ENCODE peak calls at places on chromosomes 3 and 15, in nine cellular contexts. A is HL-60, S is COR-L47, E is fibroblast of the aortic adventitia, R is HEK293T, G is WTC11, T is hepatic stellate cell, F is mucosa of descending colon, K is mucosa of gallbladder. P is an unnamed sample.

GRCh38 chr3:37594873-37595783 is 266.6 kb upstream of the CTDSPL start:
- DNase-seq in S (no peak), K (no peak), A (no peak), R (no peak), G (no peak), T (no peak), E (no peak), F (peak; percentile 19), P (no peak)

GRCh38 chr3:156694536-156694935 is 20.1 kb downstream of the TIPARP start:
- DNase-seq in G (no peak), K (no peak), T (no peak), A (no peak), F (no peak), E (no peak), R (no peak), S (no peak), P (no peak)

GRCh38 chr3:161430307-161430706 is 59.0 kb upstream of the SPTSSB start:
- DNase-seq in E (no peak), T (no peak), F (no peak), K (no peak), R (no peak), G (no peak), S (no peak), A (no peak), P (no peak)

GRCh38 chr3:23807161-23808015 is 1.6 kb downstream of the UBE2E1 start:
- DNase-seq in A (peak; percentile 25), T (peak; percentile 54), K (no peak), S (no peak), E (peak; percentile 62), F (peak; percentile 31), G (no peak), R (no peak), P (no peak)

GRCh38 chr3:4575413-4575812 is 82.3 kb downstream of the ITPR1 start:
- DNase-seq in R (no peak), T (no peak), S (no peak), F (no peak), K (no peak), E (peak; percentile 42), A (no peak), G (no peak), P (no peak)

GRCh38 chr3:7667774-7668173 is 806.9 kb downstream of the GRM7 start:
- DNase-seq in G (no peak), E (no peak), S (peak; percentile 58), K (no peak), T (no peak), R (no peak), F (no peak), A (no peak), P (no peak)

GRCh38 chr3:141050576-141050912 is 603 bp upstream of the SPSB4 start:
- DNase-seq in R (no peak), S (no peak), A (no peak), E (no peak), G (peak; percentile 58), T (no peak), F (no peak), K (no peak), P (no peak)

GRCh38 chr3:71930056-71930991 is 145.4 kb upstream of the PROK2 start:
- DNase-seq in K (peak; percentile 14), R (peak; percentile 51), F (no peak), T (peak; percentile 11), G (peak; percentile 45), A (no peak), E (peak; percentile 73), S (peak; percentile 5), P (no peak)

GRCh38 chr15:73265536-73266153 is 103.1 kb downstream of the HCN4 start:
- DNase-seq in E (peak; percentile 44), T (no peak), K (peak; percentile 44), S (peak; percentile 29), F (peak; percentile 41), G (peak; percentile 75), A (peak; percentile 57), R (peak; percentile 67), P (peak; percentile 55)

GRCh38 chr3:190265126-190265525 is 57.1 kb downstream of the CLDN1 start:
- DNase-seq in F (no peak), T (no peak), E (peak; percentile 11), R (no peak), G (no peak), K (no peak), A (no peak), S (no peak), P (no peak)

GRCh38 chr3:142853270-142854163 is 35.4 kb downstream of the PCOLCE2 start:
- DNase-seq in F (no peak), E (peak; percentile 58), K (peak; percentile 69), T (peak; percentile 6), A (no peak), G (no peak), R (no peak), S (peak; percentile 61), P (no peak)

GRCh38 chr15:59687831-59688230 is 1.3 kb downstream of the BNIP2 start:
- DNase-seq in A (peak; percentile 41), K (no peak), T (peak; percentile 30), R (no peak), F (peak; percentile 29), S (no peak), G (no peak), E (peak; percentile 57), P (no peak)